ENCODE peak calls at places on chromosomes 6 and 20, in four cellular contexts. M is EL, X is foreskin fibroblast, G is psoas muscle. P is an unnamed sample.

GRCh38 chr20:21518292-21518991 is 4.6 kb upstream of the NKX2-2 start:
- DNase-seq in M (no peak), X (no peak), G (no peak), P (no peak)

GRCh38 chr6:146041282-146041681 is 12.4 kb downstream of the GRM1 start:
- DNase-seq in M (peak), X (no peak), G (no peak), P (no peak)

GRCh38 chr20:41650221-41650948 is 32.2 kb upstream of the CHD6 start:
- DNase-seq in M (no peak), X (no peak), G (no peak), P (no peak)

GRCh38 chr20:31707994-31708744 is 14.5 kb downstream of the BCL2L1 start:
- DNase-seq in M (no peak), X (no peak), G (peak), P (peak)

GRCh38 chr6:13096084-13096483 is 232.3 kb downstream of the TBC1D7 start:
- DNase-seq in M (no peak), X (no peak), G (no peak), P (no peak)

GRCh38 chr6:13355969-13356368 is 27.6 kb upstream of the TBC1D7 start:
- DNase-seq in M (no peak), X (no peak), G (no peak), P (no peak)

GRCh38 chr6:86453232-86453631 is 484.1 kb upstream of the HTR1E start:
- DNase-seq in M (no peak), X (no peak), G (no peak), P (no peak)

GRCh38 chr6:99288668-99289067 is 60.8 kb downstream of the FAXC start:
- DNase-seq in M (no peak), X (no peak), G (no peak), P (no peak)

GRCh38 chr6:121897337-121897760 is 461.9 kb downstream of the GJA1 start:
- DNase-seq in M (peak), X (no peak), G (no peak), P (no peak)

GRCh38 chr20:17226410-17227198 is at the start of gene PCSK2:
- DNase-seq in M (peak), X (peak), G (peak), P (peak)

GRCh38 chr6:55925292-55925691 is 49.9 kb upstream of the BMP5 start:
- DNase-seq in M (peak), X (peak), G (no peak), P (no peak)

GRCh38 chr6:168088161-168089106 is 9.4 kb upstream of the FRMD1 start:
- DNase-seq in M (peak), X (peak), G (peak), P (peak)

GRCh38 chr20:59939052-59939878 is 840 bp downstream of the PPP1R3D start:
- DNase-seq in M (no peak), X (no peak), G (peak), P (no peak)

GRCh38 chr6:20402181-20403079 is 751 bp downstream of the E2F3 start:
- DNase-seq in M (peak), X (no peak), G (peak), P (peak)

GRCh38 chr6:17871169-17871479 is 116.3 kb downstream of the KIF13A start:
- DNase-seq in M (no peak), X (no peak), G (no peak), P (no peak)

GRCh38 chr20:41151134-41151869 is 14.0 kb downstream of the PLCG1 start:
- DNase-seq in M (no peak), X (no peak), G (peak), P (peak)

GRCh38 chr6:34486106-34486740 is 20.3 kb downstream of the PACSIN1 start:
- DNase-seq in M (no peak), X (no peak), G (no peak), P (no peak)

P was measured in left ventricle myocardium superior.